ENCODE peak calls at places on chromosomes 16 and 17, in ten cellular contexts. S is H9, E is MM.1S, Q is neural progenitor cell, B is endothelial cell of umbilical vein, G is fibroblast of lung, U is IMR-90, K is neuronal stem cell, F is SK-N-SH, R is H1. W is an unnamed sample. For H3K9me3, the result is how much of the 10 kb centered on the place peaks cover.

GRCh38 chr17:39261286-39261685 is 35.5 kb upstream of the STAC2 start:
- DNase-seq in F (no peak), G (no peak), Q (peak), R (no peak), B (no peak), E (no peak), S (peak), K (no peak), U (no peak), W (no peak)

GRCh38 chr16:84115919-84116719 is 623 bp downstream of the MBTPS1 start:
- DNase-seq in E (peak), S (no peak), U (peak), G (peak), Q (no peak), K (no peak), R (no peak), B (peak), F (no peak), W (peak)

GRCh38 chr17:79301469-79301868 is 226.8 kb downstream of the ENGASE start:
- DNase-seq in U (no peak), S (no peak), G (no peak), Q (no peak), K (no peak), E (no peak), B (no peak), R (no peak), F (no peak), W (no peak)

GRCh38 chr17:27342059-27342458 is 48.1 kb downstream of the WSB1 start:
- DNase-seq in F (no peak), Q (no peak), B (no peak), E (no peak), R (no peak), G (no peak), K (no peak), U (no peak), S (no peak), W (no peak)

GRCh38 chr17:57085448-57086068 is 512 bp downstream of the AKAP1 start:
- DNase-seq in S (peak), E (peak), R (no peak), F (peak), U (peak), K (peak), B (peak), G (peak), Q (peak), W (peak)

GRCh38 chr17:50201226-50201854 is at the start of gene COL1A1:
- DNase-seq in Q (peak), K (no peak), U (peak), G (peak), R (no peak), B (no peak), S (peak), E (no peak), F (peak), W (peak)

GRCh38 chr17:30992551-30992950 is 21.7 kb downstream of the RNF135 start:
- DNase-seq in G (no peak), U (no peak), R (no peak), F (no peak), B (no peak), K (no peak), S (no peak), Q (no peak), E (no peak), W (no peak)

GRCh38 chr17:48374650-48375230 is 55.3 kb downstream of the SKAP1 start:
- DNase-seq in Q (peak), F (peak), B (peak), R (peak), E (peak), K (no peak), U (no peak), G (no peak), S (peak), W (peak)

GRCh38 chr16:58011652-58012051 is 10.4 kb downstream of the USB1 start:
- DNase-seq in E (no peak), S (no peak), U (peak), B (no peak), R (no peak), K (no peak), F (no peak), Q (no peak), G (peak), W (peak)

GRCh38 chr16:30473231-30474061 is 904 bp downstream of the ITGAL start:
- DNase-seq in Q (no peak), G (no peak), R (no peak), K (no peak), B (no peak), U (no peak), E (no peak), S (no peak), F (no peak), W (no peak)

GRCh38 chr17:3722716-3723115 is 987 bp upstream of the HASPIN start:
- DNase-seq in S (no peak), Q (no peak), U (peak), B (no peak), E (no peak), R (no peak), K (no peak), G (no peak), F (no peak), W (peak)

GRCh38 chr16:8109510-8110369 is 480.6 kb downstream of the TMEM114 start:
- DNase-seq in B (no peak), U (no peak), R (no peak), Q (no peak), K (no peak), S (no peak), F (no peak), G (no peak), E (no peak), W (no peak)

GRCh38 chr17:61479493-61480413 is 27.5 kb downstream of the TBX4 start:
- DNase-seq in G (no peak), K (no peak), S (peak), E (no peak), R (no peak), U (no peak), B (no peak), Q (no peak), F (no peak), W (no peak)

GRCh38 chr17:31525801-31526549 is 134.5 kb downstream of the RAB11FIP4 start:
- DNase-seq in S (peak), B (no peak), U (no peak), F (peak), K (no peak), R (no peak), E (no peak), Q (peak), G (no peak), W (peak)

GRCh38 chr17:45889579-45889978 is 4.8 kb upstream of the MAPT start:
- DNase-seq in U (no peak), S (peak), E (no peak), F (no peak), B (no peak), G (no peak), R (no peak), Q (peak), K (no peak), W (no peak)

GRCh38 chr17:59963738-59964454 is 644 bp downstream of the RNFT1 start:
- DNase-seq in R (no peak), G (peak), K (no peak), E (peak), F (peak), S (no peak), U (peak), Q (peak), B (peak), W (peak)

GRCh38 chr16:14307623-14308356 is 236.7 kb downstream of the MRTFB start:
- DNase-seq in B (no peak), S (no peak), F (peak), K (no peak), U (no peak), E (no peak), R (no peak), Q (no peak), G (peak), W (peak)

GRCh38 chr16:10740000-10740844 is 3.4 kb upstream of the NUBP1 start:
- DNase-seq in E (no peak), K (no peak), U (no peak), S (peak), Q (no peak), B (no peak), G (no peak), F (no peak), R (no peak), W (no peak)

DNA sequence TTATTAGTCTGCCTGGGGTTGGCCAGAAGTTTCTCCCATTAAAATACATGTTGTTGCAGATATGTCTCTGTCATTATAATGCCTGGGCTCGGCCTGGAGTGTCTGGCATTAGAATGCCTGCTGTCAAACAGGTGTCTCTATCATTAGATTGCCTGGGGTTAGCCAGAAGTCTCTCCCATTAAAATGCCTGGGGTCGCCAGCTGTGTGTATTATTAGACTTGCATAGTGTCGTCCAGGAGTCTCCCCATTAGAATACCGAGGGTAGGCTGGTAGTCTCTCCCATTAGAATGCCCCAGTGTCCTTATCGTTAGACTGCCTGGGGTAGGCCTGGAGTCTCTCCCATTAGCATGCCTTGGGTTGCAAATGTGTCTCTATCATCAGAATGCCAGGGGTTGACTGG is 2270.8 kb downstream of the TP53TG3F start:
- DNase-seq in E (no peak), K (no peak), Q (no peak), B (no peak), S (no peak), G (no peak), U (no peak), R (no peak), F (no peak), W (no peak)
- H3K9me3 ChIP-seq in E (under half), K (under half), Q (under half), B (under half), S (half or more), G (under half), U (under half), R (half or more), F (under half), W (under half)

DNA sequence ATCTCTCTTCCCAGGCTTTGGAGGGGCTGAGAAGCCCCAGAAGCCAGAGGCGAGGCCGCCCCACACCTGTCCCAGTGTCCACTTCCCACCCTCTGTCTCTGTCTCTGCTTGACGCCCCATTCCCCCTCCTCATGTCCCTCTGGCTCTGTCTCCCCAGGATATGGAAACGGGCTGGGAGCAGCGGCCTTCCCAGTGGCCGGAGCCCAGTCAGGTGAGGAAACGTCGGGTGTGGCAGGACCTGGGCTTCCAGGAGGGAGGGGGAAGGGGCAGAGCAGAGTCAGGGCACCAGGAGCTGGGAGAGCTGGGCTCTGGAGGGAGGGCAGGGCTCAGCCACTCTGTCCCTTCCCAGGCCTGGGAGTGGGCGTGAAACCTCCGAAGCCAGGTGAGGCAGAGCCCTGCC is 10.6 kb upstream of the PKMYT1 start:
- DNase-seq in U (no peak), F (no peak), R (no peak), Q (no peak), B (no peak), S (no peak), G (no peak), K (no peak), E (no peak), W (no peak)
- H3K9ac ChIP-seq in U (no peak), F (no peak), R (no peak), Q (no peak), B (no peak), S (no peak), G (no peak), K (no peak), E (no peak), W (no peak)

GRCh38 chr17:2171725-2172446 is 117.0 kb downstream of the HIC1 start:
- DNase-seq in G (peak), B (peak), K (no peak), E (no peak), Q (no peak), U (peak), S (no peak), F (no peak), R (no peak), W (peak)
- H3K4me2 ChIP-seq in G (peak), B (peak), K (no peak), E (no peak), Q (no peak), U (peak), S (no peak), F (peak), R (no peak), W (peak)

DNA sequence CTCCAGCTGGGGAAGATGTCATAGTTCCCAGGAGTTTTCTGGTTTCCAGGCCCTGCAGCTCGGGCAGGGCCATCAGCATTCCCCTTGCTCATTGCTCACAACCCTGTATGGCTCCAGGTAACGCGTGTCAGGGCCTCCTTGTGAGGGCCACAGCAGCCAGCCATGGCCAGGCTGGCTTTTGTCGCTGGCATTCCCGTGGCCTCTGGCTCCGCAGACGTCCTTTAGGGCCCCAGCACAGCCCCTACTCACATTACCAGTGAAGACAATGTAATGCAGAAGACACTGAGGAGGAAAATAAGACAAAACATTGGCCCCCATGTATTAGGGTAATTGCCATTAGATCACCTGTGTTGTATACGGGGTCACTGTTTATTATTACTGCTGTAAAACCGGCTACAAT is 1799.0 kb downstream of the TP53TG3F start:
- DNase-seq in U (no peak), R (no peak), K (no peak), G (no peak), B (no peak), F (no peak), S (no peak), E (no peak), Q (no peak), W (no peak)
- H3K9me3 ChIP-seq in U (under half), R (under half), K (under half), G (under half), B (under half), F (under half), S (half or more), E (under half), Q (under half), W (under half)

DNA sequence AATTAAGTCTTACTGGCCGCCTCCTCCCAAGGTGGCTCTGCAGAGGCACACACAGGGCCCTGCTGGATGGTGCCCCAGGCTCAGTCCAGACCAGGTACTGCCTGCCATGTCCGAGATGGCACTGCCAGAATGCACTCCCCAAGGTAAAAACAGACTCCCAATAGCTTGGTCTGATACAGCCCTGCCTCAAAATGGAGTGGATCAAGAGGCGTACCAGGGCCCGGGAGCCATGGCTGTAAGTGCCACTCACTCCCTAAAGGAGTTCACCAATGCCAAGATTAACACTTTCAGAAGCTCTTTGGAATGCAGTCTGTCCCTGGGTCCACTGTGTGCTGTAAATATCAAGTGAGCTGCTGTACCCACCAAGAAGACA is 576 bp upstream of the MYO18A start:
- DNase-seq in K (no peak), F (no peak), R (no peak), S (no peak), E (no peak), G (no peak), B (no peak), U (no peak), Q (no peak), W (no peak)
- H3K9ac ChIP-seq in K (peak), F (peak), R (no peak), S (no peak), E (peak), G (peak), B (no peak), U (peak), Q (no peak), W (peak)

GRCh38 chr17:74960739-74961342 is 11.7 kb downstream of the HID1 start:
- DNase-seq in Q (peak), U (peak), F (no peak), E (peak), K (no peak), R (peak), S (peak), B (no peak), G (peak), W (peak)

GRCh38 chr17:74963656-74964055 is 8.9 kb downstream of the HID1 start:
- DNase-seq in R (no peak), K (no peak), U (no peak), Q (peak), B (no peak), F (no peak), G (no peak), E (no peak), S (peak), W (no peak)

GRCh38 chr17:74959826-74960738 is 12.5 kb downstream of the HID1 start:
- DNase-seq in S (peak), E (no peak), F (no peak), B (no peak), U (peak), G (peak), R (no peak), Q (no peak), K (no peak), W (peak)

GRCh38 chr17:74962622-74963394 is 9.8 kb downstream of the HID1 start:
- DNase-seq in K (no peak), Q (no peak), B (no peak), S (peak), R (no peak), F (no peak), G (no peak), E (no peak), U (no peak), W (no peak)

DNA sequence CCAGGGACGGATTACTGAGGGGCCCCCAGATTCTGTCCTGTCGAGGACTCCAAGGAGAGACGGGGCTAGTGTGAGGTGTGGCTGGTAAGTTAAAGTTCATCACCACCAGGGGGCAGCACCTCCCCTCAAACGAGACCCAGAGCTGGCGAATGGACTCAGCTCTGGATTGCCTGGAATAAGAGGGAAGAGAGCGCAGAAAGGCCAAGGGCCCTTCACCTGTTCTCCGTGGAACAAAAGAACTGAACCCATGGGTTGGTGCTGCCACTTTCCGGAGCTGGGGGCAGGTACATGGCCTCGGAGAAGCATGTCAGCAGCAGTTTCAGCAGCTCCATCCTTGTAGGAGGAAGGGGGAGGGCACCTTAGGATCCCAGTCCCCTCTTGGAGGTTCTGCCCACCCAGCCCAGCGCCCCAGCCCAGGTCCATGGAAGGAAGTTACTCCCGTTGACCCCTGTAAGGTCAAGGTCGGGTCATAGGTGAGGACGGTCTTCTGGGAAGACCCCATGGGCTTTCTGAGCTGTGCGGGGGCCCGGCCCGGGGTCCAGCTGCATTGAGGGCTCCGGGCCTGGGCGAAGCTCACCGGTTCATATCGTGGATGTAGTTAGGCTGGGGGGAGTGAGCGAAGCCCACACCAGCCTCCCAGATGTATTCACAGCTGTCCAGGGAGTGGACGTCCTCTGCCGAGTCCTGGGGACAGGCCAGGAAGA is 10.8 kb downstream of the HID1 start:
- DNase-seq in K (peak), Q (peak), U (peak), F (peak), G (peak), B (peak), R (peak), E (peak), S (peak), W (peak)
- H3K4me2 ChIP-seq in K (no peak), Q (no peak), U (no peak), F (no peak), G (no peak), B (no peak), R (no peak), E (peak), S (no peak), W (no peak)

W was measured in GM23248.